ENCODE peak calls at places on chromosome 14, in eight cellular contexts. E, H, R, T, B, U, S and X are unnamed samples. For H3K4me1, the result is how much of the 10 kb centered on the place peaks cover.

GRCh38 chr14:81523616-81524015 is 10.0 kb downstream of the SEL1L start:
- DNase-seq in E (no peak), H (no peak), R (no peak), T (no peak), B (no peak), U (no peak), S (no peak), X (no peak)

GRCh38 chr14:51818748-51819386 is 41.5 kb upstream of the GNG2 start:
- DNase-seq in E (no peak), H (no peak), R (no peak), T (no peak), B (no peak), U (no peak), S (no peak), X (no peak)

GRCh38 chr14:52395728-52396127 is 81.6 kb downstream of the PTGER2 start:
- DNase-seq in E (no peak), H (no peak), R (no peak), T (no peak), B (no peak), U (no peak), S (no peak), X (no peak)

GRCh38 chr14:102933618-102934231 is 11.3 kb downstream of the AMN start:
- DNase-seq in E (no peak), H (peak), R (no peak), T (peak), B (no peak), U (no peak), S (no peak), X (no peak)

GRCh38 chr14:68397827-68398226 is 395.0 kb downstream of the ZFP36L1 start:
- DNase-seq in E (no peak), H (peak), R (no peak), T (no peak), B (peak), U (no peak), S (no peak), X (no peak)

GRCh38 chr14:59464651-59465569 is at the start of gene GPR135:
- DNase-seq in E (peak), H (peak), R (peak), T (peak), B (peak), U (no peak), S (no peak), X (peak)

GRCh38 chr14:21069388-21070082 is 569 bp upstream of the ARHGEF40 start:
- DNase-seq in E (peak), H (no peak), R (no peak), T (peak), B (peak), U (no peak), S (no peak), X (no peak)

GRCh38 chr14:88422919-88423318 is 37.5 kb downstream of the SPATA7 start:
- DNase-seq in E (no peak), H (no peak), R (no peak), T (no peak), B (no peak), U (no peak), S (no peak), X (no peak)

GRCh38 chr14:81211844-81212243 is 8.9 kb downstream of the GTF2A1 start:
- DNase-seq in E (peak), H (no peak), R (peak), T (peak), B (no peak), U (no peak), S (peak), X (peak)

GRCh38 chr14:75453817-75454434 is 26.1 kb downstream of the JDP2 start:
- DNase-seq in E (no peak), H (no peak), R (no peak), T (no peak), B (no peak), U (no peak), S (no peak), X (no peak)

GRCh38 chr14:37172936-37173613 is 669 bp upstream of the SLC25A21 start:
- DNase-seq in E (no peak), H (no peak), R (no peak), T (no peak), B (no peak), U (no peak), S (no peak), X (no peak)

GRCh38 chr14:74917646-74918081 is 5.4 kb downstream of the RPS6KL1 start:
- DNase-seq in E (peak), H (no peak), R (no peak), T (peak), B (peak), U (no peak), S (no peak), X (no peak)

GRCh38 chr14:91223028-91223783 is 21.3 kb downstream of the GPR68 start:
- DNase-seq in E (no peak), H (no peak), R (no peak), T (no peak), B (no peak), U (no peak), S (no peak), X (no peak)

GRCh38 chr14:49691031-49691430 is 1.9 kb upstream of the KLHDC1 start:
- DNase-seq in E (no peak), H (no peak), R (no peak), T (no peak), B (no peak), U (no peak), S (peak), X (no peak)

GRCh38 chr14:49687942-49688700 is at the start of gene POLE2:
- DNase-seq in E (peak), H (peak), R (peak), T (peak), B (peak), U (peak), S (peak), X (peak)

GRCh38 chr14:49686425-49686824 is 1.6 kb downstream of the POLE2 start:
- DNase-seq in E (no peak), H (no peak), R (no peak), T (no peak), B (no peak), U (no peak), S (no peak), X (no peak)

GRCh38 chr14:49692191-49692757 is 646 bp upstream of the KLHDC1 start:
- DNase-seq in E (no peak), H (no peak), R (no peak), T (no peak), B (no peak), U (no peak), S (no peak), X (no peak)

DNA sequence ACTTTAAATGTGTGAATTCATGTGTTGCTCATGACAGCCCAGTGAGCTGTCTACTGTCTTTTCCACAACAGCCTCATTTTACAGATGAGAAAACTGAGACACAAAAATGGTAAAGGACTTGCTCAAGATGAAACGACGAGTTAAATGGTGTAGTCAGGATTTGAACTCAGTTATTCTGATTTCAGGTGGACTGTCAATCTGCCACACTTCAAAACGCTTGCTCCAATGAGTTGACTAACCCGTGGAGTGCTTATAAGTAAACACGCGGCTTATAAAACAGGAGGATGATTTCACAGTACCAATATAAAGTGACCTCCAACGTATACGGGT is 652 bp upstream of the POLE2 start:
- DNase-seq in E (no peak), H (no peak), R (no peak), T (no peak), B (no peak), U (no peak), S (peak), X (no peak)
- H3K4me3 ChIP-seq in E (peak), H (peak), R (no peak), T (no peak), B (no peak), U (peak), S (no peak), X (peak)

GRCh38 chr14:67357583-67358354 is 1.8 kb downstream of the ATP6V1D start:
- DNase-seq in E (no peak), H (no peak), R (no peak), T (no peak), B (no peak), U (no peak), S (no peak), X (no peak)

DNA sequence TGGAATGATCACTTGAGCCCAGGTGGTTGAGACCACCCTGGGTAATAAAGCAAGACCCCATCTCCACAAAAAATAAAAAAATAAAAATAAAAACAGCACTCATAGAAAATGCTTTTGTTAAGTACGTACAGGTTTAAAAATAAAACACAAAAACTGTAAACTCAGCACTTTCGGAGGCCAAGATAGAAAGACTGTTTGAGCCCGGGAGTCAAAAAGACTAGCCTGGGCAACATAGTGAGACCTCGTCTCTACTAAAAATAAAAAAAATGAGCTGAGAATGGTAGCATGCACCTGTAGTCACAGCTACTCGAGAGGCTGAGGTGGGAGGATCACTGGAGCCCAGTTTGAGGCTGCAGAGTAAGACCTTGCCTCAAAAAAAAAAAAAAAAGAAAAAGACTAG is 7.5 kb downstream of the ATP6V1D start:
- DNase-seq in E (no peak), H (no peak), R (no peak), T (no peak), B (no peak), U (no peak), S (no peak), X (no peak)
- H3K4me1 ChIP-seq in E (under half), H (under half), R (under half), T (under half), B (under half), U (under half), S (under half), X (under half)

GRCh38 chr14:99136047-99136400 is 136.0 kb downstream of the BCL11B start:
- DNase-seq in E (no peak), H (no peak), R (no peak), T (no peak), B (no peak), U (no peak), S (no peak), X (no peak)

GRCh38 chr14:99136401-99136800 is 135.6 kb downstream of the BCL11B start:
- DNase-seq in E (no peak), H (no peak), R (no peak), T (no peak), B (no peak), U (no peak), S (no peak), X (no peak)

GRCh38 chr14:99138999-99139865 is 132.8 kb downstream of the BCL11B start:
- DNase-seq in E (no peak), H (no peak), R (no peak), T (no peak), B (no peak), U (no peak), S (no peak), X (no peak)

GRCh38 chr14:99137913-99138571 is 134.0 kb downstream of the BCL11B start:
- DNase-seq in E (no peak), H (peak), R (no peak), T (peak), B (no peak), U (no peak), S (peak), X (no peak)

DNA sequence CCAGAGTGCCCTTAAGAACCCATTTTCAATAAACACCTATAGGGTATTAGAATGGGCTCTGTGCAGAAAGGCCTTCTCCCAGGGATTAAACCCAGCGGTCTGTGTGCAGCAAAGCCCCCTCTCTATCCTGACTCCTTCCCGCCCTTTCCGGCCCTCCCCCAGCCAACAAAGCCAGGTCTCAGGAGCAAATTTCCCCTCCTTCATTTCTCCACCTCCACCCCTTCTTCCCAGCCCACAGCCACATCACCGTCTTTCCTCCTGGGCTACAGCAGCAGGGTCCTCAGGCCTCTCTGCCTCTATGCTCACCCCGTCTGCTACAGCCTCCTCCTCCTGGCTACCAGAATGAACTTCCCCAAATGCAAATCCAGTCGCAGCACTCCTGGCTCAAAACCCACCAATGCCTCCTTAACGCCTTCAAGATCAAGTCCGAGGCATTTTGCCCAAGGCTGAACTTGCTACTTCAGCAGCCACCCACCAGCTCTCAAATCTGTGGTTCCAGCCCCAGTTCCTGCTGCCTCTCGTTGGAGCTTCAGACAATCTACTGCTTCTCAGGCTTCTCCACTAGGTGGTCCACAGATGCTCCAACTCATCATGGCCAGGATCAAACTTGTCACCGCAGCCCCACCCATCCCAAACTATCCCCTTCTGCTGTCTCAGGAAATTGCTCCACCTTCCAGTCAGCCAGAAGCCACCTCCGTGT is 134.8 kb downstream of the BCL11B start:
- DNase-seq in E (no peak), H (no peak), R (no peak), T (no peak), B (no peak), U (no peak), S (no peak), X (no peak)
- H3K4me3 ChIP-seq in E (no peak), H (no peak), R (no peak), T (no peak), B (no peak), U (no peak), S (no peak), X (no peak)

GRCh38 chr14:54687750-54688119 is 120.8 kb downstream of the SAMD4A start:
- DNase-seq in E (peak), H (no peak), R (no peak), T (no peak), B (no peak), U (no peak), S (no peak), X (no peak)

GRCh38 chr14:54689928-54690327 is 123.0 kb downstream of the SAMD4A start:
- DNase-seq in E (no peak), H (no peak), R (no peak), T (no peak), B (no peak), U (no peak), S (no peak), X (no peak)

GRCh38 chr14:54686871-54687749 is 120.2 kb downstream of the SAMD4A start:
- DNase-seq in E (peak), H (no peak), R (no peak), T (no peak), B (no peak), U (no peak), S (no peak), X (no peak)

GRCh38 chr14:54686219-54686870 is 119.4 kb downstream of the SAMD4A start:
- DNase-seq in E (peak), H (no peak), R (no peak), T (no peak), B (peak), U (peak), S (peak), X (no peak)

DNA sequence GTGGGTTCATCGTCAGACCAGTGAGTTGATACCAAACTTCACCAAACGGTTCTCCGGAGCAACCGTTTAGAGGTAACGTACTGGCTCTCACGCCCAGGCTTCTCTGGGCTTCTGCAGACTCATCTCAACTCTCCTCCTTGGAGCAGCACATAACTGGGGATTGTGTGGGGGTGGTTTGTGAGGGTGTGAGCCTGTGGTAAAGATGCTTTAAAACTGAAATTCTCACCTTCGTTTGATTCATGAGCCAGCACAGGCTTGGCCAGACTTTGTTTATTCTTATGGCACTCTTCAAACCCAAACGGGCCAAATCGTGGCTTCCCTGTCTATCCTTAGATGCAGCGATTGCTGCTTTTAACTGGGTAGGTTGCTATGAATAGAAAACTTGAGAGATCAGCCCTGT is 121.3 kb downstream of the SAMD4A start:
- DNase-seq in E (no peak), H (no peak), R (no peak), T (no peak), B (no peak), U (no peak), S (no peak), X (no peak)
- H3K4me1 ChIP-seq in E (half or more), H (under half), R (under half), T (under half), B (under half), U (under half), S (under half), X (under half)

GRCh38 chr14:87233806-87234384 is 759.1 kb downstream of the GALC start:
- DNase-seq in E (no peak), H (no peak), R (no peak), T (no peak), B (no peak), U (no peak), S (no peak), X (no peak)
- H3K4me3 ChIP-seq in E (no peak), H (no peak), R (no peak), T (no peak), B (no peak), U (no peak), S (no peak), X (no peak)